ENCODE peak calls at places on chromosomes 1 and 21, in four cellular contexts. L, N, P and H are unnamed samples.

GRCh38 chr1:196387766-196388165 is 220.5 kb downstream of the KCNT2 start:
- DNase-seq in L (no peak), N (no peak), P (no peak), H (no peak)

GRCh38 chr21:45306832-45307571 is 19.3 kb upstream of the POFUT2 start:
- DNase-seq in L (peak), N (peak), P (peak), H (no peak)

GRCh38 chr1:116772648-116773045 is 18.4 kb downstream of the CD2 start:
- DNase-seq in L (no peak), N (no peak), P (no peak), H (no peak)

GRCh38 chr21:44392916-44393315 is 39.5 kb downstream of the TRPM2 start:
- DNase-seq in L (no peak), N (no peak), P (no peak), H (no peak)

GRCh38 chr1:40755052-40755451 is 28.5 kb upstream of the KCNQ4 start:
- DNase-seq in L (no peak), N (no peak), P (no peak), H (no peak)

GRCh38 chr1:14513084-14513483 is 85.4 kb upstream of the KAZN start:
- DNase-seq in L (no peak), N (no peak), P (no peak), H (no peak)

GRCh38 chr1:101207891-101208290 is 28.9 kb upstream of the S1PR1 start:
- DNase-seq in L (no peak), N (no peak), P (no peak), H (no peak)

GRCh38 chr1:199295102-199295501 is 656.3 kb downstream of the PTPRC start:
- DNase-seq in L (no peak), N (no peak), P (no peak), H (no peak)

GRCh38 chr1:67833595-67833926 is 294 bp upstream of the GNG12 start:
- DNase-seq in L (no peak), N (no peak), P (peak), H (no peak)

GRCh38 chr1:222525956-222526355 is 21.9 kb downstream of the HHIPL2 start:
- DNase-seq in L (no peak), N (no peak), P (no peak), H (no peak)

GRCh38 chr1:222530852-222531251 is 17.1 kb downstream of the HHIPL2 start:
- DNase-seq in L (no peak), N (no peak), P (no peak), H (no peak)

GRCh38 chr1:222529181-222529580 is 18.7 kb downstream of the HHIPL2 start:
- DNase-seq in L (no peak), N (no peak), P (no peak), H (no peak)

GRCh38 chr1:222535455-222535854 is 12.4 kb downstream of the HHIPL2 start:
- DNase-seq in L (no peak), N (no peak), P (no peak), H (no peak)

GRCh38 chr1:222529916-222530315 is 18.0 kb downstream of the HHIPL2 start:
- DNase-seq in L (no peak), N (no peak), P (no peak), H (no peak)
- H3K4me3 ChIP-seq in L (no peak), N (no peak), P (no peak), H (no peak)

DNA sequence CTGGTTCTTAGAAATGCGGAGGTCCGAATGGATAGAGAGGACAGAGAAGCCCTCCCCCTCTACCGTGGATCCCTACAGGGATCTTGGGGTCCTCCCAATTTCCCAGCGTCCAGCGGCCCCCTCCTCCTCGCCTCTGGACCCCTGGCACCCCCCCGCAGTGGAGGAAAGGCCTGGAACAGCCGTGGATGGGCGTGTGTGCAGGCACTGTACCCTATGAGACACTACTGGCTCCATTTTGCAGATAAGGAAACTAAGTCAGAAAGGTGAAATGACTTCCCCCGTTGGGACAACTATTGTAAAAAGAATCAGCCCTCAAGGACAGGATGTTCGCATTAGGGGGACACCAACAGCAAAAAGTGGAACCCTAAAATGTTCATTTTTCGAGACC is 931 bp upstream of the CLSTN1 start:
- DNase-seq in L (no peak), N (no peak), P (no peak), H (no peak)
- H3K4me3 ChIP-seq in L (peak), N (peak), P (no peak), H (peak)

DNA sequence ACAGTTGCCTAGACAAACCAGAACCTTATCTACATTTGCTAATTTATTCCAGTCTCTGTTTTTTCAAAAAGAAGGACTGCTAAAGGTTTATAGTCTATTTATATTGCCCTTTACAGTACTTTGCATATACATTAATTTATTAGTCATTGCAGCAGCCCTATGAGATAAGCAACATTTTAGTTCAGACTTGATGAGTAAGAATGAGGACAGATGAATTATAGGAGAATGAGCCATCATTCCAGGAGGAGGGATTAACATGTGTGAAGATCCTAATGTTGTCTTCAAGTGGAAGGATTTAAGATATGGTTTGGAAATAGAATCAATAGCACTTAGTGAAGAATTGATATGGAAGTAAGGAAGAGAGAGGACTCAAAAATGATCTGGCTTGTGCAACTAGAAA is 152.5 kb downstream of the KCTD3 start:
- DNase-seq in L (no peak), N (no peak), P (no peak), H (no peak)
- H3K4me3 ChIP-seq in L (no peak), N (no peak), P (no peak), H (no peak)

GRCh38 chr1:16149146-16149545 is 6.7 kb downstream of the EPHA2 start:
- DNase-seq in L (no peak), N (no peak), P (no peak), H (no peak)
- H3K4me3 ChIP-seq in L (no peak), N (no peak), P (no peak), H (no peak)

GRCh38 chr1:215005078-215005477 is 77.5 kb upstream of the KCNK2 start:
- DNase-seq in L (no peak), N (no peak), P (no peak), H (no peak)

GRCh38 chr1:215003686-215004085 is 78.9 kb upstream of the KCNK2 start:
- DNase-seq in L (no peak), N (no peak), P (no peak), H (no peak)

GRCh38 chr1:215004121-215004837 is 78.3 kb upstream of the KCNK2 start:
- DNase-seq in L (no peak), N (no peak), P (no peak), H (no peak)

GRCh38 chr1:215007880-215008279 is 74.7 kb upstream of the KCNK2 start:
- DNase-seq in L (no peak), N (no peak), P (no peak), H (no peak)

GRCh38 chr1:215005656-215006335 is 76.7 kb upstream of the KCNK2 start:
- DNase-seq in L (no peak), N (no peak), P (no peak), H (no peak)
- H3K4me3 ChIP-seq in L (no peak), N (no peak), P (no peak), H (no peak)

GRCh38 chr1:1759456-1760344 is 18.6 kb downstream of the NADK start:
- DNase-seq in L (no peak), N (no peak), P (peak), H (no peak)

GRCh38 chr1:1758692-1759455 is 19.4 kb downstream of the NADK start:
- DNase-seq in L (peak), N (no peak), P (peak), H (no peak)

GRCh38 chr1:1756661-1757421 is 21.4 kb downstream of the NADK start:
- DNase-seq in L (no peak), N (no peak), P (no peak), H (no peak)

GRCh38 chr1:1757422-1758058 is 20.7 kb downstream of the NADK start:
- DNase-seq in L (no peak), N (no peak), P (peak), H (no peak)

GRCh38 chr1:1758059-1758621 is 20.1 kb downstream of the NADK start:
- DNase-seq in L (peak), N (no peak), P (peak), H (no peak)
- H3K4me3 ChIP-seq in L (no peak), N (no peak), P (no peak), H (no peak)